ENCODE peak calls at places on chromosomes 5 and 9, in ten cellular contexts. One of them, this sample, is unnamed.

GRCh38 chr5:95963650-95964410 is 2.2 kb upstream of the ELL2 start:
- DNase-seq in fibroblast of the aortic adventitia: no peak
- DNase-seq in mucosa of gallbladder: no peak
- DNase-seq in anterior cingulate cortex: no peak
- DNase-seq in activated T-cell treated with anti-CD3 and anti-CD28 coated beads for 24 hours: no peak
- DNase-seq in activated naive CD4-positive, alpha-beta T cell treated with anti-CD3 and anti-CD28 coated beads, Interleukin-2, amount 10 ng/mL, durations not matched to agents 7 days and 5 days: no peak
- DNase-seq in activated CD4-positive, alpha-beta memory T cell treated with anti-CD3 and anti-CD28 coated beads, Interleukin-2, amount 10 ng/mL, durations not matched to agents 7 days and 5 days: peak
- DNase-seq in AG20443: no peak
- DNase-seq in C1 segment of cervical spinal cord: no peak
- DNase-seq in activated CD8-positive, alpha-beta memory T cell treated with anti-CD3 and anti-CD28 coated beads for 4 hours: no peak
- DNase-seq in this sample: no peak

GRCh38 chr9:121773286-121773953 is 122.0 kb downstream of the DAB2IP start:
- DNase-seq in fibroblast of the aortic adventitia: no peak
- DNase-seq in mucosa of gallbladder: no peak
- DNase-seq in anterior cingulate cortex: no peak
- DNase-seq in activated T-cell treated with anti-CD3 and anti-CD28 coated beads for 24 hours: no peak
- DNase-seq in activated naive CD4-positive, alpha-beta T cell treated with anti-CD3 and anti-CD28 coated beads, Interleukin-2, amount 10 ng/mL, durations not matched to agents 7 days and 5 days: peak
- DNase-seq in activated CD4-positive, alpha-beta memory T cell treated with anti-CD3 and anti-CD28 coated beads, Interleukin-2, amount 10 ng/mL, durations not matched to agents 7 days and 5 days: no peak
- DNase-seq in AG20443: no peak
- DNase-seq in C1 segment of cervical spinal cord: no peak
- DNase-seq in activated CD8-positive, alpha-beta memory T cell treated with anti-CD3 and anti-CD28 coated beads for 4 hours: no peak
- DNase-seq in this sample: no peak

GRCh38 chr5:52895572-52896296 is 93.4 kb upstream of the ITGA2 start:
- DNase-seq in fibroblast of the aortic adventitia: no peak
- DNase-seq in mucosa of gallbladder: no peak
- DNase-seq in anterior cingulate cortex: no peak
- DNase-seq in activated T-cell treated with anti-CD3 and anti-CD28 coated beads for 24 hours: no peak
- DNase-seq in activated naive CD4-positive, alpha-beta T cell treated with anti-CD3 and anti-CD28 coated beads, Interleukin-2, amount 10 ng/mL, durations not matched to agents 7 days and 5 days: no peak
- DNase-seq in activated CD4-positive, alpha-beta memory T cell treated with anti-CD3 and anti-CD28 coated beads, Interleukin-2, amount 10 ng/mL, durations not matched to agents 7 days and 5 days: no peak
- DNase-seq in AG20443: no peak
- DNase-seq in C1 segment of cervical spinal cord: no peak
- DNase-seq in activated CD8-positive, alpha-beta memory T cell treated with anti-CD3 and anti-CD28 coated beads for 4 hours: no peak
- DNase-seq in this sample: no peak

GRCh38 chr5:10702911-10703491 is 58.0 kb downstream of the DAP start:
- DNase-seq in fibroblast of the aortic adventitia: peak
- DNase-seq in mucosa of gallbladder: no peak
- DNase-seq in anterior cingulate cortex: no peak
- DNase-seq in activated T-cell treated with anti-CD3 and anti-CD28 coated beads for 24 hours: no peak
- DNase-seq in activated naive CD4-positive, alpha-beta T cell treated with anti-CD3 and anti-CD28 coated beads, Interleukin-2, amount 10 ng/mL, durations not matched to agents 7 days and 5 days: no peak
- DNase-seq in activated CD4-positive, alpha-beta memory T cell treated with anti-CD3 and anti-CD28 coated beads, Interleukin-2, amount 10 ng/mL, durations not matched to agents 7 days and 5 days: no peak
- DNase-seq in AG20443: no peak
- DNase-seq in C1 segment of cervical spinal cord: no peak
- DNase-seq in activated CD8-positive, alpha-beta memory T cell treated with anti-CD3 and anti-CD28 coated beads for 4 hours: no peak
- DNase-seq in this sample: no peak

GRCh38 chr5:65481635-65482271 is at the start of gene ADAMTS6:
- DNase-seq in fibroblast of the aortic adventitia: peak
- DNase-seq in mucosa of gallbladder: peak
- DNase-seq in anterior cingulate cortex: peak
- DNase-seq in activated T-cell treated with anti-CD3 and anti-CD28 coated beads for 24 hours: peak
- DNase-seq in activated naive CD4-positive, alpha-beta T cell treated with anti-CD3 and anti-CD28 coated beads, Interleukin-2, amount 10 ng/mL, durations not matched to agents 7 days and 5 days: peak
- DNase-seq in activated CD4-positive, alpha-beta memory T cell treated with anti-CD3 and anti-CD28 coated beads, Interleukin-2, amount 10 ng/mL, durations not matched to agents 7 days and 5 days: peak
- DNase-seq in AG20443: peak
- DNase-seq in C1 segment of cervical spinal cord: peak
- DNase-seq in activated CD8-positive, alpha-beta memory T cell treated with anti-CD3 and anti-CD28 coated beads for 4 hours: peak
- DNase-seq in this sample: peak

GRCh38 chr5:43437062-43437660 is 25.0 kb upstream of the CCL28 start:
- DNase-seq in fibroblast of the aortic adventitia: no peak
- DNase-seq in mucosa of gallbladder: no peak
- DNase-seq in anterior cingulate cortex: no peak
- DNase-seq in activated T-cell treated with anti-CD3 and anti-CD28 coated beads for 24 hours: no peak
- DNase-seq in activated naive CD4-positive, alpha-beta T cell treated with anti-CD3 and anti-CD28 coated beads, Interleukin-2, amount 10 ng/mL, durations not matched to agents 7 days and 5 days: no peak
- DNase-seq in activated CD4-positive, alpha-beta memory T cell treated with anti-CD3 and anti-CD28 coated beads, Interleukin-2, amount 10 ng/mL, durations not matched to agents 7 days and 5 days: no peak
- DNase-seq in AG20443: no peak
- DNase-seq in C1 segment of cervical spinal cord: no peak
- DNase-seq in activated CD8-positive, alpha-beta memory T cell treated with anti-CD3 and anti-CD28 coated beads for 4 hours: no peak
- DNase-seq in this sample: no peak

GRCh38 chr9:76419782-76420380 is 25.7 kb upstream of the RFK start:
- DNase-seq in fibroblast of the aortic adventitia: peak
- DNase-seq in mucosa of gallbladder: no peak
- DNase-seq in anterior cingulate cortex: no peak
- DNase-seq in activated T-cell treated with anti-CD3 and anti-CD28 coated beads for 24 hours: no peak
- DNase-seq in activated naive CD4-positive, alpha-beta T cell treated with anti-CD3 and anti-CD28 coated beads, Interleukin-2, amount 10 ng/mL, durations not matched to agents 7 days and 5 days: no peak
- DNase-seq in activated CD4-positive, alpha-beta memory T cell treated with anti-CD3 and anti-CD28 coated beads, Interleukin-2, amount 10 ng/mL, durations not matched to agents 7 days and 5 days: no peak
- DNase-seq in AG20443: peak
- DNase-seq in C1 segment of cervical spinal cord: no peak
- DNase-seq in activated CD8-positive, alpha-beta memory T cell treated with anti-CD3 and anti-CD28 coated beads for 4 hours: no peak
- DNase-seq in this sample: peak

GRCh38 chr9:126519660-126520425 is 93.9 kb upstream of the LMX1B start:
- DNase-seq in fibroblast of the aortic adventitia: no peak
- DNase-seq in mucosa of gallbladder: no peak
- DNase-seq in anterior cingulate cortex: no peak
- DNase-seq in activated T-cell treated with anti-CD3 and anti-CD28 coated beads for 24 hours: no peak
- DNase-seq in activated naive CD4-positive, alpha-beta T cell treated with anti-CD3 and anti-CD28 coated beads, Interleukin-2, amount 10 ng/mL, durations not matched to agents 7 days and 5 days: no peak
- DNase-seq in activated CD4-positive, alpha-beta memory T cell treated with anti-CD3 and anti-CD28 coated beads, Interleukin-2, amount 10 ng/mL, durations not matched to agents 7 days and 5 days: peak
- DNase-seq in AG20443: no peak
- DNase-seq in C1 segment of cervical spinal cord: no peak
- DNase-seq in activated CD8-positive, alpha-beta memory T cell treated with anti-CD3 and anti-CD28 coated beads for 4 hours: no peak
- DNase-seq in this sample: no peak

GRCh38 chr5:120454094-120454798 is 9.9 kb upstream of the PRR16 start:
- DNase-seq in fibroblast of the aortic adventitia: peak
- DNase-seq in mucosa of gallbladder: no peak
- DNase-seq in anterior cingulate cortex: no peak
- DNase-seq in activated T-cell treated with anti-CD3 and anti-CD28 coated beads for 24 hours: no peak
- DNase-seq in activated naive CD4-positive, alpha-beta T cell treated with anti-CD3 and anti-CD28 coated beads, Interleukin-2, amount 10 ng/mL, durations not matched to agents 7 days and 5 days: no peak
- DNase-seq in activated CD4-positive, alpha-beta memory T cell treated with anti-CD3 and anti-CD28 coated beads, Interleukin-2, amount 10 ng/mL, durations not matched to agents 7 days and 5 days: no peak
- DNase-seq in AG20443: peak
- DNase-seq in C1 segment of cervical spinal cord: no peak
- DNase-seq in activated CD8-positive, alpha-beta memory T cell treated with anti-CD3 and anti-CD28 coated beads for 4 hours: no peak
- DNase-seq in this sample: peak

This sample was measured in AG08396.